ENCODE peak calls at places on chromosomes 16 and 17, in five cellular contexts. D, V, U, B and N are unnamed samples.

GRCh38 chr16:51326131-51326856 is 175.2 kb upstream of the SALL1 start:
- DNase-seq in B (no peak), U (no peak), V (peak), D (peak), N (no peak)

GRCh38 chr17:39014044-39014794 is 47.0 kb upstream of the FBXO47 start:
- DNase-seq in U (no peak), B (no peak), V (peak), D (peak), N (peak)

GRCh38 chr17:36839256-36839655 is 98.0 kb upstream of the LHX1 start:
- DNase-seq in D (no peak), U (no peak), V (no peak), B (no peak), N (no peak)

GRCh38 chr17:73643012-73643845 is 1.0 kb downstream of the SDK2 start:
- DNase-seq in B (peak), D (no peak), U (no peak), V (peak), N (peak)

GRCh38 chr17:34637548-34638525 is 58.5 kb downstream of the TMEM132E start:
- DNase-seq in D (peak), B (peak), U (peak), V (peak), N (peak)

GRCh38 chr17:17711708-17712141 is 30.5 kb downstream of the RAI1 start:
- DNase-seq in U (no peak), V (peak), D (no peak), B (no peak), N (no peak)

GRCh38 chr16:23379707-23380106 is 73.3 kb downstream of the COG7 start:
- DNase-seq in U (no peak), B (no peak), D (no peak), V (no peak), N (no peak)

GRCh38 chr17:42403150-42403549 is 14.9 kb upstream of the STAT3 start:
- DNase-seq in B (no peak), D (no peak), V (no peak), U (no peak), N (no peak)

GRCh38 chr16:3959148-3959547 is 78.6 kb upstream of the CREBBP start:
- DNase-seq in D (peak), U (no peak), V (peak), B (no peak), N (peak)

GRCh38 chr17:40614431-40615294 is 33.0 kb downstream of the SMARCE1 start:
- DNase-seq in D (no peak), V (no peak), U (no peak), B (no peak), N (no peak)
- H3K4me3 ChIP-seq in D (no peak), V (no peak), U (no peak), B (no peak), N (no peak)

GRCh38 chr17:30378797-30379302 is at the start of gene CPD:
- DNase-seq in B (peak), V (peak), U (peak), D (peak), N (peak)

GRCh38 chr17:30380106-30380420 is 1.3 kb downstream of the CPD start:
- DNase-seq in B (no peak), U (no peak), D (peak), V (peak), N (no peak)

GRCh38 chr17:30380643-30381419 is 2.1 kb downstream of the CPD start:
- DNase-seq in U (no peak), V (no peak), D (no peak), B (no peak), N (no peak)

GRCh38 chr17:30378191-30378796 is 433 bp upstream of the CPD start:
- DNase-seq in V (no peak), D (peak), U (no peak), B (no peak), N (peak)

GRCh38 chr17:30379303-30380105 is 777 bp downstream of the CPD start:
- DNase-seq in V (peak), D (no peak), U (no peak), B (no peak), N (peak)
- H3K14ac ChIP-seq in V (peak), D (peak), U (no peak), B (peak), N (peak)

DNA sequence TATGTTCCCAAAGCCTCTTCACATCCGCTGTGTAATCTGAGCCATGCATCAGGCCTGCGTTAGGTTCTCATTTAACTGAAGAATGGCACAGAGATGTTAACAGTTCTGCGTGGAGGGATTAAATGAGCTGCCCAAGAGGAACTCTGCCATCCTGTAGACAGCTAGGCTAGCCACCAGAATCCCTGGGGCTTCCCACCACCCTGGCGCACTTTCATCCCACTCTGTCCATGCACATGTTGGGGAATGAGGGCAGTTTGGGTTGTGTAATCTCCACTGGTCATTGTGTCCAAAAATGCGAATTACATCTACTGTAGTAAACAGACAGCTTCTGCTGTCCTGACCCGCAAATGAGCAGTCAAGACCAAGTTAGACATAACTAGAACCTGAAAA is 1.0 kb upstream of the GLG1 start:
- DNase-seq in U (no peak), B (no peak), V (no peak), D (peak), N (peak)
- H3K4me3 ChIP-seq in U (peak), B (peak), V (no peak), D (no peak), N (no peak)

GRCh38 chr16:11586375-11586855 is 304 bp downstream of the LITAF start:
- DNase-seq in V (no peak), D (no peak), U (no peak), B (no peak), N (no peak)
- H3K14ac ChIP-seq in V (peak), D (peak), U (no peak), B (no peak), N (peak)

DNA sequence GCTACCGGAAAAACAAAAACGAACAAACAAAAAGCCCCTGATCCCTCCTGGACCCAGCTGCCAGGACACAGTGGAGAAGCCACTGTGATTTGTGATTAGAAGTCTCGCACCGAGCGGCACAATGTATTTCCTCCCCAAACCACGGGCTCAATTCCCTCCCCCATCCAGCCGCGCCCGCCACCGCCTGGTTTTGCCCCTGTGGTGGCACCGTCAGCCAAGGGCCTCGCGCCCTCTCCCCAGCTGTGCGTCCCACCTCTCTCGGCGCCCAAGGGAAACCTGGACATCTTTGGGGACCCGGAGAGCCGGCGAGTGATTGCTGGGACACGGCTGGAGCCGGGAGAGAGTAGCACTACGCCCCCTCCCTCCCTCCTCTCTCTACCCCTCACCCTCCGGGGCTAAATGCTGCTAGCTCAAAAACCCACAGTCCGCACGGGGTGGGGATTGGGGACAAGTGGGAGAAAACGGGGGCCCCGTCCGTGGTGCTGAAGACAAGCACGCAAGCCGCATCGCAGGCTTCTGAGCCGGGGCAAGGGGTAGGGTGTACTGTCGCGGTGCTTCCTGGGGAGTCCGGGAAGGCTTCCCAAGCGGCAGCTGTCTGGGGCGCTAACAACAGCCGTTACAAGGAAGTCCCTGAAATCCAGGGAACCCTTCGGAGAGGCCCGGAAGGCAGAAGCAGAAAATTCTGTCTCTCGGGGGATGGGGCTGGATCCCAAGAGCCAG is 1.5 kb downstream of the CBLN1 start:
- DNase-seq in U (no peak), V (no peak), D (no peak), B (no peak), N (no peak)
- H3K4me3 ChIP-seq in U (peak), V (no peak), D (no peak), B (no peak), N (no peak)